ENCODE peak calls at places on chromosomes 2 and 18, in six cellular contexts. F is HCT116, I is prostate gland, R is thoracic aorta, X is left lung, S is astrocyte of the spinal cord. A is an unnamed sample.

GRCh38 chr2:178152033-178152432 is 39.8 kb downstream of the RBM45 start:
- DNase-seq in F (no peak), I (no peak), R (no peak), X (no peak), S (no peak), A (no peak)

GRCh38 chr2:42182654-42183308 is 13.6 kb downstream of the EML4 start:
- DNase-seq in F (no peak), I (no peak), R (no peak), X (no peak), S (no peak), A (no peak)

GRCh38 chr2:85265304-85265703 is 62.5 kb downstream of the TGOLN2 start:
- DNase-seq in F (no peak), I (no peak), R (no peak), X (no peak), S (no peak), A (no peak)

GRCh38 chr2:43559391-43560230 is 36.2 kb downstream of the THADA start:
- DNase-seq in F (no peak), I (no peak), R (no peak), X (no peak), S (no peak), A (peak)

GRCh38 chr2:16238001-16238755 is 297.8 kb downstream of the MYCN start:
- DNase-seq in F (no peak), I (no peak), R (no peak), X (no peak), S (no peak), A (no peak)

GRCh38 chr18:36281941-36282340 is 15.6 kb upstream of the FHOD3 start:
- DNase-seq in F (no peak), I (no peak), R (no peak), X (no peak), S (no peak), A (no peak)

GRCh38 chr18:47172476-47172875 is 3.7 kb downstream of the IER3IP1 start:
- DNase-seq in F (no peak), I (no peak), R (no peak), X (no peak), S (no peak), A (no peak)

GRCh38 chr2:170881840-170882239 is 47.2 kb upstream of the GORASP2 start:
- DNase-seq in F (no peak), I (no peak), R (no peak), X (no peak), S (no peak), A (no peak)

GRCh38 chr2:239911630-239912071 is 113.5 kb downstream of the NDUFA10 start:
- DNase-seq in F (no peak), I (no peak), R (no peak), X (no peak), S (no peak), A (no peak)

GRCh38 chr2:176931588-176932563 is 280.7 kb upstream of the HNRNPA3 start:
- DNase-seq in F (peak), I (no peak), R (no peak), X (no peak), S (peak), A (peak)

GRCh38 chr18:23071285-23071684 is 64.0 kb upstream of the CABLES1 start:
- DNase-seq in F (no peak), I (peak), R (no peak), X (no peak), S (peak), A (peak)

GRCh38 chr2:96225016-96225533 is 16.4 kb upstream of the STARD7 start:
- DNase-seq in F (no peak), I (no peak), R (no peak), X (no peak), S (no peak), A (no peak)

GRCh38 chr2:196427996-196428634 is 211.4 kb upstream of the CCDC150 start:
- DNase-seq in F (no peak), I (no peak), R (no peak), X (no peak), S (no peak), A (no peak)

GRCh38 chr18:8932866-8933265 is 169.6 kb upstream of the NDUFV2 start:
- DNase-seq in F (no peak), I (no peak), R (no peak), X (no peak), S (no peak), A (no peak)

GRCh38 chr2:96824079-96824870 is 8.2 kb downstream of the CNNM3 start:
- DNase-seq in F (no peak), I (no peak), R (no peak), X (no peak), S (peak), A (no peak)

GRCh38 chr2:142306126-142306525 is 175.3 kb upstream of the LRP1B start:
- DNase-seq in F (no peak), I (no peak), R (no peak), X (no peak), S (peak), A (no peak)

GRCh38 chr18:42509702-42510424 is 554.8 kb downstream of the PIK3C3 start:
- DNase-seq in F (no peak), I (no peak), R (no peak), X (no peak), S (no peak), A (no peak)

GRCh38 chr2:121239471-121239870 is 45.5 kb downstream of the TFCP2L1 start:
- DNase-seq in F (no peak), I (no peak), R (no peak), X (no peak), S (no peak), A (no peak)

GRCh38 chr2:101382406-101382805 is 4.9 kb downstream of the CREG2 start:
- DNase-seq in F (no peak), I (no peak), R (no peak), X (no peak), S (no peak), A (no peak)

GRCh38 chr2:186059096-186059495 is 320.5 kb downstream of the FSIP2 start:
- DNase-seq in F (no peak), I (no peak), R (no peak), X (no peak), S (no peak), A (no peak)

GRCh38 chr2:37000273-37000780 is 34.0 kb upstream of the STRN start:
- DNase-seq in F (no peak), I (no peak), R (no peak), X (no peak), S (no peak), A (no peak)

GRCh38 chr18:44458777-44459176 is 221.9 kb upstream of the SETBP1 start:
- DNase-seq in F (no peak), I (no peak), R (no peak), X (no peak), S (peak), A (no peak)
- TF ChIP-seq CTCF in F (no peak), I (no peak), R (no peak), X (no peak), S (peak), A (no peak)

GRCh38 chr2:98295275-98295674 is 51.0 kb upstream of the CNGA3 start:
- DNase-seq in F (no peak), I (no peak), R (no peak), X (no peak), S (no peak), A (no peak)

GRCh38 chr2:98295721-98296414 is 50.4 kb upstream of the CNGA3 start:
- DNase-seq in F (no peak), I (no peak), R (no peak), X (no peak), S (no peak), A (no peak)

GRCh38 chr2:98294711-98295110 is 51.5 kb upstream of the CNGA3 start:
- DNase-seq in F (no peak), I (no peak), R (no peak), X (no peak), S (no peak), A (no peak)

GRCh38 chr2:98293003-98293402 is 53.3 kb upstream of the CNGA3 start:
- DNase-seq in F (no peak), I (no peak), R (no peak), X (no peak), S (no peak), A (no peak)

GRCh38 chr2:98293931-98294687 is 52.1 kb upstream of the CNGA3 start:
- DNase-seq in F (no peak), I (no peak), R (no peak), X (no peak), S (no peak), A (no peak)
- TF ChIP-seq CTCF in F (no peak), I (no peak), R (no peak), X (no peak), S (no peak), A (no peak)

GRCh38 chr2:74457129-74457548 is 1.1 kb upstream of the WBP1 start:
- DNase-seq in F (no peak), I (no peak), R (no peak), X (no peak), S (peak), A (no peak)
- TF ChIP-seq CTCF in F (no peak), I (no peak), R (no peak), X (no peak), S (no peak), A (no peak)

GRCh38 chr2:214808961-214809750 is at the start of gene BARD1:
- DNase-seq in F (peak), I (peak), R (no peak), X (peak), S (peak), A (peak)
- TF ChIP-seq CTCF in F (no peak), I (no peak), R (peak), X (no peak), S (no peak), A (no peak)

GRCh38 chr2:131104487-131105155 is 515 bp upstream of the PLEKHB2 start:
- DNase-seq in F (peak), I (no peak), R (peak), X (peak), S (no peak), A (peak)
- TF ChIP-seq CTCF in F (no peak), I (no peak), R (no peak), X (no peak), S (no peak), A (no peak)

GRCh38 chr18:34880882-34881852 is 160.0 kb upstream of the MAPRE2 start:
- DNase-seq in F (no peak), I (no peak), R (no peak), X (no peak), S (peak), A (no peak)
- TF ChIP-seq CTCF in F (no peak), I (no peak), R (no peak), X (no peak), S (peak), A (no peak)

GRCh38 chr2:46184794-46185583 is 112.2 kb upstream of the EPAS1 start:
- DNase-seq in F (no peak), I (no peak), R (no peak), X (no peak), S (no peak), A (no peak)
- TF ChIP-seq CTCF in F (peak), I (no peak), R (no peak), X (no peak), S (peak), A (no peak)

GRCh38 chr2:23366720-23367119 is 18.3 kb upstream of the KLHL29 start:
- DNase-seq in F (no peak), I (no peak), R (no peak), X (no peak), S (no peak), A (no peak)
- TF ChIP-seq CTCF in F (peak), I (no peak), R (no peak), X (no peak), S (no peak), A (no peak)

GRCh38 chr18:62781893-62782292 is 66.6 kb downstream of the PHLPP1 start:
- DNase-seq in F (no peak), I (peak), R (no peak), X (no peak), S (peak), A (no peak)
- TF ChIP-seq CTCF in F (no peak), I (no peak), R (no peak), X (no peak), S (no peak), A (no peak)